ENCODE peak calls at places on chromosomes 6 and 20, in nine cellular contexts. U is stimulated activated CD8-positive, alpha-beta memory T cell treated with anti-CD3 and anti-CD28 coated beads, Interleukin-4, amount 100 ng/mL, for 4 hours; C is effector memory CD8-positive, alpha-beta T cell; E is effector memory CD4-positive, alpha-beta T cell; M is WERI-Rb-1; V is stomach; I is effector CD4-positive, alpha-beta T cell; F is WTC11; H is NCI-H510A. J is an unnamed sample.

GRCh38 chr6:5592911-5593519 is 331.7 kb downstream of the FARS2 start:
- DNase-seq in U (no peak), C (no peak), E (no peak), M (no peak), V (no peak), I (no peak), F (no peak), H (no peak), J (no peak)

GRCh38 chr6:11392778-11393507 is 144.6 kb upstream of the TMEM170B start:
- DNase-seq in U (no peak), C (no peak), E (no peak), M (no peak), V (peak; percentile 53), I (no peak), F (no peak), H (no peak), J (no peak)

GRCh38 chr6:112881027-112881426 is 533.9 kb downstream of the RFPL4B start:
- DNase-seq in U (no peak), C (no peak), E (no peak), M (no peak), V (no peak), I (no peak), F (no peak), H (no peak), J (no peak)

GRCh38 chr6:75467906-75468460 is 25.6 kb downstream of the FILIP1 start:
- DNase-seq in U (no peak), C (no peak), E (no peak), M (no peak), V (no peak), I (no peak), F (peak; percentile 14), H (no peak), J (no peak)

GRCh38 chr20:61324906-61325305 is 72.8 kb downstream of the CDH4 start:
- DNase-seq in U (no peak), C (no peak), E (no peak), M (no peak), V (no peak), I (no peak), F (no peak), H (no peak), J (no peak)

GRCh38 chr6:41371461-41371991 is 36.1 kb downstream of the NCR2 start:
- DNase-seq in U (no peak), C (no peak), E (no peak), M (peak; percentile 86), V (peak; percentile 70), I (no peak), F (peak; percentile 65), H (no peak), J (no peak)

GRCh38 chr6:149012040-149012545 is 265.3 kb downstream of the UST start:
- DNase-seq in U (no peak), C (no peak), E (no peak), M (no peak), V (no peak), I (no peak), F (no peak), H (no peak), J (no peak)

GRCh38 chr6:125363360-125364121 is 61.8 kb upstream of the HDDC2 start:
- DNase-seq in U (no peak), C (no peak), E (no peak), M (peak; percentile 75), V (peak; percentile 27), I (no peak), F (peak; percentile 63), H (peak; percentile 52), J (no peak)

GRCh38 chr6:113967777-113968176 is 3.2 kb downstream of the HDAC2 start:
- DNase-seq in U (no peak), C (no peak), E (no peak), M (no peak), V (no peak), I (no peak), F (no peak), H (no peak), J (no peak)

GRCh38 chr6:43847741-43848630 is 78.0 kb downstream of the VEGFA start:
- DNase-seq in U (no peak), C (no peak), E (no peak), M (peak; percentile 58), V (no peak), I (no peak), F (no peak), H (no peak), J (no peak)

GRCh38 chr6:155958550-155958949 is 502.9 kb upstream of the NOX3 start:
- DNase-seq in U (no peak), C (no peak), E (no peak), M (no peak), V (peak; percentile 41), I (no peak), F (no peak), H (no peak), J (no peak)

GRCh38 chr20:20293986-20294385 is 73.9 kb upstream of the INSM1 start:
- DNase-seq in U (no peak), C (no peak), E (no peak), M (no peak), V (no peak), I (no peak), F (no peak), H (no peak), J (no peak)